ENCODE peak calls at places on chromosome 18, in four cellular contexts. P is aorta, J is HepG2, Y is ovary. N is an unnamed sample.

GRCh38 chr18:72470391-72470790 is 73.8 kb downstream of the CBLN2 start:
- DNase-seq in P (no peak), J (no peak), Y (no peak), N (no peak)

GRCh38 chr18:59547691-59548182 is 149.5 kb downstream of the CCBE1 start:
- DNase-seq in P (no peak), J (no peak), Y (peak; percentile 55), N (no peak)

GRCh38 chr18:22790545-22791415 is 142.3 kb upstream of the RBBP8 start:
- DNase-seq in P (no peak), J (no peak), Y (no peak), N (no peak)

GRCh38 chr18:72833471-72833870 is 34.3 kb downstream of the NETO1 start:
- DNase-seq in P (no peak), J (no peak), Y (no peak), N (no peak)

GRCh38 chr18:21303445-21303844 is 61.4 kb downstream of the GREB1L start:
- DNase-seq in P (no peak), J (no peak), Y (no peak), N (no peak)

GRCh38 chr18:73750052-73750451 is 397.6 kb downstream of the FBXO15 start:
- DNase-seq in P (no peak), J (no peak), Y (no peak), N (no peak)

GRCh38 chr18:833197-833596 is 21.2 kb upstream of the YES1 start:
- DNase-seq in P (no peak), J (no peak), Y (no peak), N (no peak)

GRCh38 chr18:77118256-77119090 is 14.1 kb downstream of the MBP start:
- DNase-seq in P (no peak), J (no peak), Y (no peak), N (no peak)

GRCh38 chr18:14074187-14074586 is 58.0 kb downstream of the ZNF519 start:
- DNase-seq in P (no peak), J (no peak), Y (no peak), N (no peak)

GRCh38 chr18:22088029-22088428 is 81.4 kb upstream of the GATA6 start:
- DNase-seq in P (no peak), J (no peak), Y (no peak), N (no peak)

GRCh38 chr18:6683112-6683876 is 46.2 kb upstream of the ARHGAP28 start:
- DNase-seq in P (no peak), J (no peak), Y (no peak), N (no peak)

GRCh38 chr18:11726556-11726955 is 37.5 kb downstream of the GNAL start:
- DNase-seq in P (no peak), J (no peak), Y (no peak), N (no peak)

GRCh38 chr18:35703043-35703688 is 121.6 kb downstream of the GALNT1 start:
- DNase-seq in P (no peak), J (peak; percentile 94), Y (no peak), N (no peak)

GRCh38 chr18:12282436-12283039 is 25.5 kb upstream of the TUBB6 start:
- DNase-seq in P (no peak), J (peak; percentile 27), Y (no peak), N (no peak)

GRCh38 chr18:62781893-62782292 is 66.6 kb downstream of the PHLPP1 start:
- DNase-seq in P (no peak), J (peak; percentile 29), Y (no peak), N (no peak)

GRCh38 chr18:12278765-12279682 is 24.9 kb downstream of the CIDEA start:
- DNase-seq in P (peak; percentile 93), J (peak; percentile 74), Y (peak; percentile 91), N (no peak)

GRCh38 chr18:76973512-76974302 is 151.3 kb downstream of the ZNF236 start:
- DNase-seq in P (no peak), J (no peak), Y (no peak), N (peak; percentile 60)

GRCh38 chr18:23068692-23069305 is 66.5 kb upstream of the CABLES1 start:
- DNase-seq in P (no peak), J (no peak), Y (no peak), N (no peak)

GRCh38 chr18:79797518-79798345 is at the start of gene KCNG2:
- DNase-seq in P (peak; percentile 37), J (no peak), Y (no peak), N (peak; percentile 87)

GRCh38 chr18:34153711-34154110 is 71.0 kb downstream of the NOL4 start:
- DNase-seq in P (no peak), J (peak; percentile 23), Y (no peak), N (no peak)

GRCh38 chr18:55116855-55117254 is 157.6 kb upstream of the CCDC68 start:
- DNase-seq in P (no peak), J (no peak), Y (no peak), N (no peak)
- H3K27ac ChIP-seq in P (no peak overlapping the region), J (no peak overlapping the region), Y (no peak overlapping the region), N (no peak overlapping the region)

GRCh38 chr18:7897119-7897518 is 330.0 kb downstream of the PTPRM start:
- DNase-seq in P (no peak), J (no peak), Y (no peak), N (no peak)
- H3K27ac ChIP-seq in P (no peak overlapping the region), J (no peak overlapping the region), Y (no peak overlapping the region), N (no peak overlapping the region)

DNA sequence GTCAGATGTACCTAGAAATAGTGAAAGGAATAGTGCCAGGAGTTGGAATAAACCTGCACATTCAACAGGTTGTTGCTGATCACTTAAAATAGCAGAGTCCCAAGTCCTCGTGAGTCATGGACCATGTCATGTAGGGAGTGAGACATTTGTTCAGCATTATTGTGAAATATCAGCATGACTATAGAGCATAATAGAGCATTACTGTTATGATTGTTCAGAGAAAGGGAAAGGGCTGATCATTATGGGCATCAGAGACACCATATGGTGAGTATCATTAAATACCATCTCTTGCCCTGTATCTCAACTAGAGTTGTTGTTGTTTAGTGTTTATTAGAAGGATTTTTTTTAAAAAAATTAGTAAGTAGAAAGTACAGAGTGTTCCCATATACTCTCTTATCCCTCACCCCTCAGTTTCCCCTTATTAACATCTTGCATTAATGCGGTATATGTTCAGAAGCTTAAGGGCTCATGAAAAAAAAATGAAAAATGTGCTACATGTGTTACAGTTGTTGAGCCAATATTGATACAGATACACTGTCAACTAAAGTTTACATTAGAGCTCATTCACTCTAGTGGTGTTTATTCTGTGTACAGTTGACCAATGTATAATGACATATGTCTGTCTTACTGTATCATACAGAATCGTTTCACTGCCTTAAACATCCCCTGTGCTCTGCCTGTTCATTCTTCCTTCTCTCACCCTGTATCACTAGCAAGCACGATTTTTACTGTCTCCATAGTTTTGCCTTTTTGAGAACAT is 5.7 kb downstream of the ELAC1 start:
- DNase-seq in P (no peak), J (peak; percentile 90), Y (no peak), N (no peak)
- H3K27ac ChIP-seq in P (no peak overlapping the region), J (peak overlapping the region; percentile 16), Y (no peak overlapping the region), N (no peak overlapping the region)

GRCh38 chr18:47881752-47882455 is 48.6 kb downstream of the SMAD2 start:
- DNase-seq in P (no peak), J (peak; percentile 66), Y (no peak), N (no peak)

GRCh38 chr18:47882641-47883040 is 47.8 kb downstream of the SMAD2 start:
- DNase-seq in P (no peak), J (no peak), Y (no peak), N (no peak)

GRCh38 chr18:47881042-47881441 is 49.4 kb downstream of the SMAD2 start:
- DNase-seq in P (no peak), J (no peak), Y (no peak), N (no peak)

GRCh38 chr18:47888156-47888555 is 42.3 kb downstream of the SMAD2 start:
- DNase-seq in P (no peak), J (no peak), Y (no peak), N (no peak)

DNA sequence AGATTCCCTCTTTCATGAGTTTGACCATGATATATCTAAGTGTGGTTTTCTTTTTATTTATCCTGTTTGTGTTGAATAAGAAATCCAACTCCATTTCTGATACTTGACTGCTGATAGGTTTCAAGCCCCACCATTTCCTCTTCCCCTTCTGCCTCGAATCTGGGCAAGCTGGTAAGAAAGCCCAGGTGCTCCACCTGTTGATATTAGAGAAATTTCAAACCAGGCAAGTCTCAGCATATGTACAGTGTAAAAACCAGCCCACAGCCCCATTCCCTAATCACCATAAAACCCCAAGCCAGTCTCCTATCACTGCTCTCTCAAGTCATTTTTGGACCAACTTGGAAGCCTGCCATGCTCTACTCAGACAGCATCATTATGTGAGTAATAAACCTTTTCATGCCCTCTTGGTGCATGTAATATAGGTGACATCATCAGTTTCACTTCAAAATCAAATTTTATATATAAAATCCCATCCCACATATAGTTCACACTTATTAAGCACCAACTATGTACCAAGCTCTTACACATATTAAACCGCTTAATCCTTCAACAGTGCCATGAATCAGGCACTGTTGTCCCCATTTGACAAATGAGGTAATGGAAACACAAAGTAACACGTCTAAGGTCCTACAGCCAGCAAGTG is 46.6 kb downstream of the SMAD2 start:
- DNase-seq in P (no peak), J (no peak), Y (no peak), N (no peak)
- H3K27ac ChIP-seq in P (no peak overlapping the region), J (no peak overlapping the region), Y (no peak overlapping the region), N (no peak overlapping the region)

GRCh38 chr18:58015045-58015444 is 29.0 kb upstream of the NEDD4L start:
- DNase-seq in P (no peak), J (no peak), Y (no peak), N (no peak)
- H3K27ac ChIP-seq in P (no peak overlapping the region), J (peak overlapping the region; percentile 70), Y (no peak overlapping the region), N (peak overlapping the region; percentile 57)

N was measured in spleen.